ENCODE peak calls at places on chromosomes 4 and X, in five cellular contexts. O, Z, V, D and Y are unnamed samples.

GRCh38 chr4:170089743-170090666 is at the start of gene AADAT:
- DNase-seq in O (peak), Z (peak), V (peak), D (peak), Y (peak)

GRCh38 chr4:63085091-63085490 is 1324.2 kb downstream of the TECRL start:
- DNase-seq in O (no peak), Z (no peak), V (no peak), D (no peak), Y (no peak)

GRCh38 chrX:40543661-40544328 is 37.0 kb upstream of the ATP6AP2 start:
- DNase-seq in O (no peak), Z (no peak), V (peak), D (peak), Y (no peak)

GRCh38 chrX:46268429-46268828 is 276.8 kb downstream of the ZNF674 start:
- DNase-seq in O (no peak), Z (no peak), V (no peak), D (no peak), Y (no peak)

GRCh38 chrX:308821-309520 is 9.6 kb downstream of the GTPBP6 start:
- DNase-seq in O (no peak), Z (no peak), V (no peak), D (no peak), Y (no peak)

GRCh38 chrX:49291615-49292337 is 11.7 kb upstream of the GAGE10 start:
- DNase-seq in O (peak), Z (peak), V (peak), D (peak), Y (peak)

GRCh38 chr4:182745268-182745667 is 171.9 kb downstream of the DCTD start:
- DNase-seq in O (no peak), Z (no peak), V (no peak), D (no peak), Y (no peak)

GRCh38 chr4:2289955-2290333 is 28.0 kb upstream of the MXD4 start:
- DNase-seq in O (peak), Z (no peak), V (no peak), D (no peak), Y (no peak)

GRCh38 chr4:147984065-147984777 is 252.3 kb downstream of the ARHGAP10 start:
- DNase-seq in O (no peak), Z (no peak), V (peak), D (no peak), Y (no peak)

GRCh38 chr4:141020801-141021261 is 112.4 kb downstream of the RNF150 start:
- DNase-seq in O (no peak), Z (no peak), V (peak), D (no peak), Y (no peak)

GRCh38 chrX:78140206-78140605 is 756 bp upstream of the TAF9B start:
- DNase-seq in O (no peak), Z (no peak), V (no peak), D (no peak), Y (no peak)

GRCh38 chr4:30825008-30825765 is 105.0 kb downstream of the PCDH7 start:
- DNase-seq in O (no peak), Z (no peak), V (no peak), D (no peak), Y (no peak)

GRCh38 chr4:1192091-1192492 is 19.7 kb upstream of the SPON2 start:
- DNase-seq in O (peak), Z (peak), V (no peak), D (peak), Y (peak)

GRCh38 chrX:72465882-72466281 is 106.8 kb downstream of the HDAC8 start:
- DNase-seq in O (no peak), Z (no peak), V (no peak), D (no peak), Y (no peak)

GRCh38 chr4:169664615-169665014 is 44.2 kb downstream of the CLCN3 start:
- DNase-seq in O (no peak), Z (no peak), V (no peak), D (no peak), Y (no peak)

GRCh38 chr4:185945906-185946305 is 123.0 kb upstream of the TLR3 start:
- DNase-seq in O (no peak), Z (no peak), V (no peak), D (no peak), Y (no peak)

GRCh38 chr4:8399298-8399697 is 41.2 kb downstream of the ACOX3 start:
- DNase-seq in O (no peak), Z (no peak), V (no peak), D (no peak), Y (no peak)

GRCh38 chr4:4289575-4289929 is 402 bp downstream of the LYAR start:
- DNase-seq in O (no peak), Z (no peak), V (no peak), D (no peak), Y (no peak)

GRCh38 chr4:84493092-84493850 is 5.8 kb downstream of the NKX6-1 start:
- DNase-seq in O (no peak), Z (no peak), V (peak), D (no peak), Y (no peak)
- H3K4me3 ChIP-seq in O (no peak), Z (no peak), V (peak), D (no peak), Y (no peak)

GRCh38 chr4:168153596-168154440 is 61.5 kb downstream of the ANXA10 start:
- DNase-seq in O (peak), Z (peak), V (peak), D (peak), Y (peak)
- TF ChIP-seq CTCF in O (no peak), Z (peak), V (peak), D (peak), Y (peak)

DNA sequence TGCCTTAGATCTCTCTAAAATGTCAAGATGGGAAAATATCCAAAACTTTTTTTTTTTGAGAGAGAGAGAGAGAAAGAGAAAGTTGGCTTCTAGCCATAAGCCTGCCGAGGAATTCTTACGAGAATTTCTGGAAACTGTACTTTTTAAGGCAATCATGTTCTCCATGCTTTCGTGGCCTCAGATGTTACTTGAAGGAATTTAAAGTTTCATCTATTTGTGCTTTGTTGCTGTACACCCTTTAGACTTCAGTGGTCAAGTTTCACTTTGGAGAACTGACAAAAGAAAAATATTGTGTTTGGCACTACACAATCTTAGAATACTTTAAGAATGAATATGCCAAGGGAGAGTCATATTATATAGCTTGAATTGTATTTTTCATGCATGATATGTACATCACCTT is 53.9 kb downstream of the FAT4 start:
- DNase-seq in O (no peak), Z (no peak), V (no peak), D (no peak), Y (no peak)
- H3K4me3 ChIP-seq in O (peak), Z (no peak), V (no peak), D (no peak), Y (peak)

GRCh38 chr4:101790521-101791188 is at the start of gene BANK1:
- DNase-seq in O (no peak), Z (peak), V (peak), D (peak), Y (peak)
- TF ChIP-seq CTCF in O (no peak), Z (no peak), V (peak), D (no peak), Y (peak)